ENCODE peak calls at places on chromosomes 5 and 9, in six cellular contexts. C is effector memory CD4-positive, alpha-beta T cell; A is WTC11; U is upper lobe of right lung; F is HCEC 1CT; S is ovary. Z is an unnamed sample.

GRCh38 chr5:172852490-172853354 is 18.7 kb downstream of the ERGIC1 start:
- DNase-seq in F (no peak), A (no peak), S (peak; percentile 31), C (no peak), U (no peak), Z (no peak)

GRCh38 chr5:96013254-96013653 is 51.6 kb upstream of the ELL2 start:
- DNase-seq in A (no peak), C (no peak), F (no peak), S (no peak), U (no peak), Z (no peak)

GRCh38 chr5:36590513-36591286 is 15.7 kb upstream of the SLC1A3 start:
- DNase-seq in A (no peak), F (no peak), C (no peak), U (no peak), S (no peak), Z (no peak)

GRCh38 chr9:85543196-85543595 is 198.6 kb downstream of the AGTPBP1 start:
- DNase-seq in U (no peak), F (no peak), C (no peak), S (no peak), A (no peak), Z (no peak)

GRCh38 chr9:37503736-37504135 is 18.0 kb downstream of the POLR1E start:
- DNase-seq in C (peak; percentile 43), F (peak; percentile 23), S (no peak), U (no peak), A (no peak), Z (no peak)

GRCh38 chr9:135702002-135702721 is at the start of gene KCNT1:
- DNase-seq in C (no peak), U (peak; percentile 73), A (peak; percentile 83), F (peak; percentile 12), S (peak; percentile 85), Z (no peak)

GRCh38 chr9:16112116-16112515 is 559.3 kb downstream of the CCDC171 start:
- DNase-seq in C (no peak), U (no peak), F (no peak), S (no peak), A (no peak), Z (no peak)

GRCh38 chr5:111254613-111255012 is 30.4 kb downstream of the CAMK4 start:
- DNase-seq in F (no peak), A (no peak), C (peak; percentile 63), S (no peak), U (no peak), Z (no peak)

GRCh38 chr5:168651654-168652053 is 72.5 kb upstream of the PANK3 start:
- DNase-seq in F (peak; percentile 83), U (no peak), C (no peak), S (no peak), A (no peak), Z (peak; percentile 65)

GRCh38 chr5:32508806-32509805 is 64.6 kb upstream of the ZFR start:
- DNase-seq in A (no peak), U (no peak), F (peak; percentile 21), C (no peak), S (no peak), Z (no peak)

GRCh38 chr9:70601000-70601929 is 186.8 kb upstream of the KLF9 start:
- DNase-seq in U (peak; percentile 91), S (peak; percentile 99), A (no peak), C (no peak), F (peak; percentile 99), Z (peak; percentile 79)

GRCh38 chr9:112433715-112434392 is 52.8 kb upstream of the KIAA1958 start:
- DNase-seq in F (no peak), S (no peak), A (no peak), C (no peak), U (no peak), Z (no peak)

GRCh38 chr9:76321185-76321828 is 72.9 kb downstream of the RFK start:
- DNase-seq in C (no peak), A (no peak), F (peak; percentile 55), U (no peak), S (no peak), Z (no peak)

GRCh38 chr5:94463739-94464138 is 154.7 kb downstream of the KIAA0825 start:
- DNase-seq in S (no peak), C (no peak), U (no peak), F (peak; percentile 27), A (no peak), Z (no peak)

GRCh38 chr5:16625116-16625515 is 8.3 kb upstream of the RETREG1 start:
- DNase-seq in U (no peak), C (no peak), A (no peak), S (no peak), F (no peak), Z (no peak)

GRCh38 chr5:377326-377981 is 55.9 kb downstream of the AHRR start:
- DNase-seq in A (peak; percentile 9), C (no peak), U (peak; percentile 59), F (no peak), S (no peak), Z (no peak)